ENCODE peak calls at places on chromosomes 13 and 19, in five cellular contexts. One of them, this sample, is unnamed.
A peak's percentile ranks its signal among the peaks of the same experiment; 100 is the strongest.

GRCh38 chr19:12785431-12786011 is 5.8 kb upstream of the JUNB start:
- DNase-seq in stomach: no peak
- DNase-seq in bronchial epithelial cell: no peak
- DNase-seq in CD8-positive, alpha-beta T cell: no peak
- DNase-seq in CD4-positive, CD25-positive, alpha-beta regulatory T cell: no peak
- DNase-seq in this sample: peak; percentile 65

GRCh38 chr19:5587071-5587455 is 19.3 kb upstream of the TINCR start:
- DNase-seq in stomach: no peak
- DNase-seq in bronchial epithelial cell: no peak
- DNase-seq in CD8-positive, alpha-beta T cell: no peak
- DNase-seq in CD4-positive, CD25-positive, alpha-beta regulatory T cell: no peak
- DNase-seq in this sample: no peak

GRCh38 chr19:48836089-48837017 is at the start of gene HSD17B14:
- DNase-seq in stomach: no peak
- DNase-seq in bronchial epithelial cell: no peak
- DNase-seq in CD8-positive, alpha-beta T cell: no peak
- DNase-seq in CD4-positive, CD25-positive, alpha-beta regulatory T cell: no peak
- DNase-seq in this sample: no peak

GRCh38 chr19:4059931-4060620 is 6.6 kb downstream of the ZBTB7A start:
- DNase-seq in stomach: peak; percentile 73
- DNase-seq in bronchial epithelial cell: peak; percentile 62
- DNase-seq in CD8-positive, alpha-beta T cell: peak; percentile 78
- DNase-seq in CD4-positive, CD25-positive, alpha-beta regulatory T cell: no peak
- DNase-seq in this sample: peak; percentile 86

GRCh38 chr13:24688901-24689300 is 8.7 kb downstream of the ATP12A start:
- DNase-seq in stomach: no peak
- DNase-seq in bronchial epithelial cell: no peak
- DNase-seq in CD8-positive, alpha-beta T cell: no peak
- DNase-seq in CD4-positive, CD25-positive, alpha-beta regulatory T cell: no peak
- DNase-seq in this sample: no peak

GRCh38 chr19:48970923-48971395 is 5.8 kb downstream of the FTL start:
- DNase-seq in stomach: peak; percentile 85
- DNase-seq in bronchial epithelial cell: peak; percentile 46
- DNase-seq in CD8-positive, alpha-beta T cell: peak; percentile 90
- DNase-seq in CD4-positive, CD25-positive, alpha-beta regulatory T cell: peak; percentile 70
- DNase-seq in this sample: peak; percentile 85

GRCh38 chr19:40229484-40229883 is 3.0 kb upstream of the CCNP start:
- DNase-seq in stomach: no peak
- DNase-seq in bronchial epithelial cell: peak; percentile 54
- DNase-seq in CD8-positive, alpha-beta T cell: no peak
- DNase-seq in CD4-positive, CD25-positive, alpha-beta regulatory T cell: no peak
- DNase-seq in this sample: no peak

GRCh38 chr19:2097330-2098327 is 914 bp downstream of the IZUMO4 start:
- DNase-seq in stomach: no peak
- DNase-seq in bronchial epithelial cell: no peak
- DNase-seq in CD8-positive, alpha-beta T cell: no peak
- DNase-seq in CD4-positive, CD25-positive, alpha-beta regulatory T cell: no peak
- DNase-seq in this sample: peak; percentile 76

DNA sequence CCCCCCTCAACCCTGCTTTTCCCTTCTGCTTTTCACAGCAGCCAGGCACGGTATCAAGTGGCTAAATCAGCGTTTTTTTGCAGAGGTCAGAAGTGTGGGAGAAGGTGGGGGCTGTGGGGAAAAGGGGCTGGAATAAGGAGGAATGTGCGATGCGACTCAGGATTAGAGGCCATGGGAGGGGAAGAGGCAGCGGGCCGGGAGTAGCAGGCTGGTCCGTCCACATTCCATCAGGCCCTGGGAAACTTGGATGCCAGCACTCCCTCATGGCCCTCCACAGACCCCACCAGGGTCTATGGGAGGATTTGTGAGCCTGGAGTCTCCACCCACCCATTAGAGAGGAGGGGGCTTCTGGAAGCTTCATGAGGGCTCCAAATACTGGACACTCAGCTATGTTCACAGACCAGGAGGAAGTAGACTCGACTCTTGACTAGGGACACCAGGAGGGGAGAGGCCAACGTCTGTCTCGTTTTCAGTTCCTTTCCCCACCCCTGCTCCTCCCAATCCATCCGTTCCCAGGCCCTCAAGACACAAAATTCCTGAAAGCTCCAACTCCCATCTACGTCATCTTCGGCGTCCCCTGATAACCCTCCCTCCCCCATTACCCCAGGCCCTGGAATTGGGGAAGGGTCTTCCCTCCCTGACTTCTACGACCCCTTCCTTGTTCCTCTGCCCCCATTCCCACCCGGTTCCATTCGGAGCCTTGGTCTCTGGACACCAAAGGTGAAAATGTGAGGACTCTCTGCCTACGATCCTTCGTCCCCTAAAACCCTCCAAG is 3.3 kb upstream of the KCNC3 start:
- DNase-seq in stomach: no peak
- DNase-seq in bronchial epithelial cell: no peak
- DNase-seq in CD8-positive, alpha-beta T cell: no peak
- DNase-seq in CD4-positive, CD25-positive, alpha-beta regulatory T cell: no peak
- DNase-seq in this sample: no peak
- H3K4me3 ChIP-seq in stomach: peak overlapping the region; percentile 40
- H3K4me3 ChIP-seq in bronchial epithelial cell: no peak overlapping the region
- H3K4me3 ChIP-seq in CD8-positive, alpha-beta T cell: no peak overlapping the region
- H3K4me3 ChIP-seq in CD4-positive, CD25-positive, alpha-beta regulatory T cell: peak overlapping the region; percentile 47
- H3K4me3 ChIP-seq in this sample: no peak overlapping the region

GRCh38 chr19:46296722-46297431 is at the start of gene HIF3A:
- DNase-seq in stomach: peak; percentile 78
- DNase-seq in bronchial epithelial cell: no peak
- DNase-seq in CD8-positive, alpha-beta T cell: no peak
- DNase-seq in CD4-positive, CD25-positive, alpha-beta regulatory T cell: no peak
- DNase-seq in this sample: peak; percentile 81

GRCh38 chr19:46299695-46300094 is 2.9 kb downstream of the HIF3A start:
- DNase-seq in stomach: no peak
- DNase-seq in bronchial epithelial cell: no peak
- DNase-seq in CD8-positive, alpha-beta T cell: no peak
- DNase-seq in CD4-positive, CD25-positive, alpha-beta regulatory T cell: no peak
- DNase-seq in this sample: peak; percentile 49

GRCh38 chr19:46299004-46299509 is 2.2 kb downstream of the HIF3A start:
- DNase-seq in stomach: peak; percentile 99
- DNase-seq in bronchial epithelial cell: peak; percentile 77
- DNase-seq in CD8-positive, alpha-beta T cell: no peak
- DNase-seq in CD4-positive, CD25-positive, alpha-beta regulatory T cell: no peak
- DNase-seq in this sample: peak; percentile 100

GRCh38 chr19:46297700-46298476 is 1.0 kb downstream of the HIF3A start:
- DNase-seq in stomach: peak; percentile 50
- DNase-seq in bronchial epithelial cell: no peak
- DNase-seq in CD8-positive, alpha-beta T cell: no peak
- DNase-seq in CD4-positive, CD25-positive, alpha-beta regulatory T cell: no peak
- DNase-seq in this sample: peak; percentile 43

GRCh38 chr19:46298477-46299003 is 1.7 kb downstream of the HIF3A start:
- DNase-seq in stomach: no peak
- DNase-seq in bronchial epithelial cell: no peak
- DNase-seq in CD8-positive, alpha-beta T cell: no peak
- DNase-seq in CD4-positive, CD25-positive, alpha-beta regulatory T cell: no peak
- DNase-seq in this sample: no peak
- H3K4me3 ChIP-seq in stomach: peak overlapping the region; percentile 51
- H3K4me3 ChIP-seq in bronchial epithelial cell: no peak overlapping the region
- H3K4me3 ChIP-seq in CD8-positive, alpha-beta T cell: no peak overlapping the region
- H3K4me3 ChIP-seq in CD4-positive, CD25-positive, alpha-beta regulatory T cell: no peak overlapping the region
- H3K4me3 ChIP-seq in this sample: no peak overlapping the region

GRCh38 chr13:48155850-48156249 is 60.9 kb upstream of the MED4 start:
- DNase-seq in stomach: no peak
- DNase-seq in bronchial epithelial cell: peak; percentile 100
- DNase-seq in CD8-positive, alpha-beta T cell: no peak
- DNase-seq in CD4-positive, CD25-positive, alpha-beta regulatory T cell: peak; percentile 84
- DNase-seq in this sample: no peak

GRCh38 chr13:48151766-48152165 is 56.9 kb upstream of the MED4 start:
- DNase-seq in stomach: no peak
- DNase-seq in bronchial epithelial cell: no peak
- DNase-seq in CD8-positive, alpha-beta T cell: no peak
- DNase-seq in CD4-positive, CD25-positive, alpha-beta regulatory T cell: no peak
- DNase-seq in this sample: no peak

GRCh38 chr13:48153186-48153585 is 58.3 kb upstream of the MED4 start:
- DNase-seq in stomach: no peak
- DNase-seq in bronchial epithelial cell: no peak
- DNase-seq in CD8-positive, alpha-beta T cell: no peak
- DNase-seq in CD4-positive, CD25-positive, alpha-beta regulatory T cell: no peak
- DNase-seq in this sample: no peak

GRCh38 chr13:48154671-48155070 is 59.8 kb upstream of the MED4 start:
- DNase-seq in stomach: no peak
- DNase-seq in bronchial epithelial cell: no peak
- DNase-seq in CD8-positive, alpha-beta T cell: no peak
- DNase-seq in CD4-positive, CD25-positive, alpha-beta regulatory T cell: no peak
- DNase-seq in this sample: no peak

GRCh38 chr13:48151343-48151742 is 56.4 kb upstream of the MED4 start:
- DNase-seq in stomach: no peak
- DNase-seq in bronchial epithelial cell: no peak
- DNase-seq in CD8-positive, alpha-beta T cell: no peak
- DNase-seq in CD4-positive, CD25-positive, alpha-beta regulatory T cell: peak; percentile 31
- DNase-seq in this sample: no peak
- H3K4me3 ChIP-seq in stomach: no peak overlapping the region
- H3K4me3 ChIP-seq in bronchial epithelial cell: no peak overlapping the region
- H3K4me3 ChIP-seq in CD8-positive, alpha-beta T cell: peak overlapping the region; percentile 10
- H3K4me3 ChIP-seq in CD4-positive, CD25-positive, alpha-beta regulatory T cell: peak overlapping the region; percentile 54
- H3K4me3 ChIP-seq in this sample: no peak overlapping the region

DNA sequence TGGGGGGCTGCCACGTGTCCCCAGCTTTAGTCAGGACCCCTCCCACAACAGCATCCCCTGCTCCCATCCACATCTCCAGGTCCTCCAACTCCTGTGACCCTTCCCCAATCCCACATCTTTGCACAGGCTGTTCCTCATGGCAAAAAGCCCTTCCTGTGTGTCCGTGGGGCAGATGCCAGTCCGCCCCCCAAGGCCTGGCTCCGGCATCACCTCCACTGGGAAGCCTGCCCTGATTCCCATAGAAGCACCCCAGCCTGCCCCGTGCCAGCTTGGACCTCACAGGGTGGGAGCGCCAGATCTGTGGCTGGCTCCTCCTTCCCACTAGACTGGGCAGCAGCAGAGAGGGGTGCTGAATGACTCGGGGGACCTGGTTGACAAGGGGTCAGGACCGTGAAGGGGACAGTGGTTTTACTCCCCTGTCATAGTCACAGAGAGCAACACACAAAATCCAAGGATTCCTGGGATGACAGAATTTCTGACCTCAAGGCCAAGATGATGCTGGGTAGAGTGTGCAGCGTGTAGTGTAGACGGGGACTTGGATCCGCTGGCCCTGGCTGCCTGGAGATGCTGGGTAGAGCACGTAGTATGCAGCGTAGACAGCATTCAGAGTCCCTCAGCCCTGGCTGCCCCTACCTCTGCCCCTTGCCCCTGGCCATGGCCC is 13.3 kb downstream of the KLF2 start:
- DNase-seq in stomach: no peak
- DNase-seq in bronchial epithelial cell: no peak
- DNase-seq in CD8-positive, alpha-beta T cell: no peak
- DNase-seq in CD4-positive, CD25-positive, alpha-beta regulatory T cell: no peak
- DNase-seq in this sample: no peak
- H3K4me3 ChIP-seq in stomach: no peak overlapping the region
- H3K4me3 ChIP-seq in bronchial epithelial cell: no peak overlapping the region
- H3K4me3 ChIP-seq in CD8-positive, alpha-beta T cell: peak overlapping the region; percentile 38
- H3K4me3 ChIP-seq in CD4-positive, CD25-positive, alpha-beta regulatory T cell: peak overlapping the region; percentile 63
- H3K4me3 ChIP-seq in this sample: no peak overlapping the region